ENCODE peak calls at places on chromosomes 11 and 22, in nine cellular contexts. J is activated effector memory CD4-positive, alpha-beta T cell treated with Interleukin-2 at 50 U/mL for 16 hours; A is T-helper 1 cell; K is neuronal stem cell; T is caudate nucleus; P is anterior cingulate cortex; D is HFFc6; M is T1000; G is HFF-Myc. Y is an unnamed sample.

GRCh38 chr22:31846161-31847115 is 92.6 kb downstream of the DEPDC5 start:
- DNase-seq in J (no peak), A (no peak), K (no peak), T (no peak), P (no peak), D (peak), M (no peak), G (no peak), Y (peak)

GRCh38 chr11:33262016-33262638 is 4.9 kb downstream of the HIPK3 start:
- DNase-seq in J (no peak), A (no peak), K (no peak), T (no peak), P (no peak), D (peak), M (no peak), G (no peak), Y (no peak)

GRCh38 chr11:3859373-3859881 is 4.0 kb downstream of the STIM1 start:
- DNase-seq in J (no peak), A (peak), K (no peak), T (no peak), P (no peak), D (no peak), M (no peak), G (no peak), Y (no peak)

GRCh38 chr11:31237819-31238771 is 131.4 kb downstream of the DCDC1 start:
- DNase-seq in J (no peak), A (no peak), K (peak), T (no peak), P (no peak), D (no peak), M (no peak), G (no peak), Y (no peak)

GRCh38 chr11:2691991-2692841 is 7.6 kb downstream of the KCNQ1OT1 start:
- DNase-seq in J (no peak), A (no peak), K (no peak), T (no peak), P (no peak), D (no peak), M (no peak), G (no peak), Y (no peak)

GRCh38 chr11:82003671-82004148 is 730.0 kb downstream of the FAM181B start:
- DNase-seq in J (no peak), A (no peak), K (no peak), T (no peak), P (no peak), D (no peak), M (peak), G (no peak), Y (no peak)

GRCh38 chr11:67027483-67027930 is 4.6 kb downstream of the SYT12 start:
- DNase-seq in J (no peak), A (no peak), K (no peak), T (no peak), P (no peak), D (no peak), M (no peak), G (no peak), Y (no peak)

GRCh38 chr22:19817561-19818263 is 37.0 kb downstream of the GNB1L start:
- DNase-seq in J (no peak), A (no peak), K (no peak), T (no peak), P (no peak), D (no peak), M (no peak), G (no peak), Y (no peak)

GRCh38 chr11:10492084-10492483 is 37.0 kb downstream of the AMPD3 start:
- DNase-seq in J (no peak), A (no peak), K (no peak), T (no peak), P (no peak), D (no peak), M (no peak), G (no peak), Y (no peak)

GRCh38 chr11:121053244-121053643 is 29.3 kb downstream of the TBCEL start:
- DNase-seq in J (no peak), A (no peak), K (no peak), T (no peak), P (no peak), D (no peak), M (no peak), G (no peak), Y (no peak)

Y was measured in COLO829.